ENCODE peak calls at places on chromosomes 4 and X, in four cellular contexts. X is neuronal stem cell, N is astrocyte, D is RWPE1. L is an unnamed sample.
A peak's percentile ranks its signal among the peaks of the same experiment; 100 is the strongest.

GRCh38 chrX:153708415-153708814 is 15.8 kb downstream of the BCAP31 start:
- DNase-seq in X (no peak), N (peak; percentile 74), D (peak; percentile 68), L (peak; percentile 73)

GRCh38 chr4:78220283-78220682 is 163.2 kb downstream of the FRAS1 start:
- DNase-seq in X (no peak), N (no peak), D (no peak), L (no peak)

GRCh38 chrX:13835825-13836224 is 18.9 kb upstream of the GPM6B start:
- DNase-seq in X (no peak), N (no peak), D (no peak), L (no peak)

GRCh38 chr4:81606796-81607550 is 135.3 kb upstream of the RASGEF1B start:
- DNase-seq in X (no peak), N (no peak), D (peak; percentile 8), L (no peak)

GRCh38 chr4:77893451-77893850 is 30.8 kb downstream of the MRPL1 start:
- DNase-seq in X (no peak), N (no peak), D (no peak), L (no peak)

GRCh38 chr4:123528501-123529277 is 132.1 kb downstream of the SPRY1 start:
- DNase-seq in X (no peak), N (no peak), D (no peak), L (no peak)

GRCh38 chr4:113756005-113756410 is 5.5 kb downstream of the CAMK2D start:
- DNase-seq in X (no peak), N (peak; percentile 89), D (peak; percentile 40), L (peak; percentile 11)

GRCh38 chr4:7661066-7661748 is 226.5 kb upstream of the PSAPL1 start:
- DNase-seq in X (no peak), N (no peak), D (no peak), L (no peak)

GRCh38 chrX:44903842-44904530 is 31.0 kb downstream of the KDM6A start:
- DNase-seq in X (no peak), N (no peak), D (no peak), L (no peak)

GRCh38 chr4:104964387-104965175 is 182.1 kb upstream of the TET2 start:
- DNase-seq in X (no peak), N (no peak), D (no peak), L (no peak)

GRCh38 chr4:186622788-186623464 is 67.6 kb upstream of the MTNR1A start:
- DNase-seq in X (no peak), N (peak; percentile 80), D (peak; percentile 30), L (no peak)

GRCh38 chr4:73434311-73434710 is 1.7 kb upstream of the AFP start:
- DNase-seq in X (no peak), N (no peak), D (peak; percentile 20), L (peak; percentile 65)

GRCh38 chr4:122584517-122584916 is 36.3 kb downstream of the IL21 start:
- DNase-seq in X (no peak), N (peak; percentile 81), D (peak; percentile 49), L (no peak)

GRCh38 chrX:131187234-131187633 is 101.9 kb downstream of the IGSF1 start:
- DNase-seq in X (no peak), N (no peak), D (no peak), L (peak; percentile 14)

GRCh38 chr4:8419222-8420041 is 21.1 kb downstream of the ACOX3 start:
- DNase-seq in X (no peak), N (peak; percentile 58), D (no peak), L (no peak)

GRCh38 chrX:136910565-136911040 is 30.1 kb upstream of the RBMX start:
- DNase-seq in X (no peak), N (peak; percentile 24), D (no peak), L (no peak)

GRCh38 chr4:161714022-161714751 is 449.6 kb downstream of the FSTL5 start:
- DNase-seq in X (peak; percentile 0), N (peak; percentile 89), D (peak; percentile 70), L (no peak)

GRCh38 chr4:142272452-142272851 is 573.6 kb downstream of the INPP4B start:
- DNase-seq in X (no peak), N (no peak), D (no peak), L (no peak)

GRCh38 chr4:177393236-177393635 is 49.0 kb downstream of the AGA start:
- DNase-seq in X (no peak), N (no peak), D (no peak), L (no peak)

GRCh38 chr4:41602886-41603503 is 65.0 kb downstream of the LIMCH1 start:
- DNase-seq in X (no peak), N (no peak), D (no peak), L (no peak)

GRCh38 chr4:168654206-168655174 is 157.6 kb downstream of the PALLD start:
- DNase-seq in X (no peak), N (no peak), D (peak; percentile 39), L (peak; percentile 37)

GRCh38 chrX:33183366-33183765 is 28.0 kb downstream of the DMD start:
- DNase-seq in X (no peak), N (peak; percentile 8), D (no peak), L (peak; percentile 28)

GRCh38 chr4:151472297-151472696 is 63.3 kb downstream of the FHIP1A start:
- DNase-seq in X (no peak), N (no peak), D (no peak), L (no peak)

GRCh38 chr4:80005863-80006262 is 67.2 kb downstream of the ANTXR2 start:
- DNase-seq in X (no peak), N (peak; percentile 46), D (peak; percentile 58), L (no peak)

GRCh38 chrX:71955530-71956120 is 45.0 kb downstream of the NHSL2 start:
- DNase-seq in X (no peak), N (no peak), D (no peak), L (no peak)

GRCh38 chrX:5632887-5633286 is 595.8 kb downstream of the NLGN4X start:
- DNase-seq in X (no peak), N (no peak), D (no peak), L (no peak)

GRCh38 chr4:52576326-52576725 is 82.8 kb downstream of the USP46 start:
- DNase-seq in X (no peak), N (no peak), D (no peak), L (no peak)

GRCh38 chr4:140851032-140851636 is 94.9 kb upstream of the TBC1D9 start:
- DNase-seq in X (peak; percentile 75), N (peak; percentile 27), D (peak; percentile 64), L (peak; percentile 84)

DNA sequence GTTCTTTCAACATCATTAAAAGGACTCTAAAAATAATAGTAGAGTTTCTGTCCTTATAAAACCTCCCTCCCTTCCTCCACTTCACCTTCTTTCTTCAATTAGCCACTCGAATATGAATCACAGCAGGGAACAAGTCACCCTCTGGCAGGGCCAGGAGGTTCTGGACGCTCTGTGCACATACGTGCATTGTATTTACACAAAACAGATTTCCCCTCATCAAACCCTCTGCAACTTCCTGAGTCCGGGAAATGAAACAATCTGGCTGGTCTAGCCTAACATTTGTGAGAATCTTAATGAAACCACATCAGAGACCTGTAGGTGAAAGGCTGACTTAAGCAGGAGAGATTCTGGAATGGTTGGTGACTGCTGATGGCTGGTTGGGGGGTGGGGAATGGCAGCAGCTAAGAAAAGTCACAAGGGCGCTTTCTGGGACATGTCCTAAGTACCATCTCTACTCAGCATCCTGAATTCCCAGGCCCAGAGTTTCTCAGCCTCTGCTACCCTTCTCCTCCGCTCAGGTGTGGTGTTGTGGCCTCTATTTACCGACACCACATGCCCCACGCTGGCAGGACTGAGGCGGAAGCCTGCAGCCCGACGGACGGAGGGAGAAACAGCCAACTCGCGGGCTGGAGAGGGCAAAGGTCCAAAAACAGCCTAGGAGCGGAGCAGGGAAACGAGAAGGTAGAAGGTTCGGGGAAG is 1.0 kb downstream of the ZDHHC9 start:
- DNase-seq in X (no peak), N (peak; percentile 40), D (no peak), L (peak; percentile 30)
- H3K27ac ChIP-seq in X (no peak overlapping the region), N (peak overlapping the region; percentile 52), D (peak overlapping the region; percentile 75), L (no peak overlapping the region)

DNA sequence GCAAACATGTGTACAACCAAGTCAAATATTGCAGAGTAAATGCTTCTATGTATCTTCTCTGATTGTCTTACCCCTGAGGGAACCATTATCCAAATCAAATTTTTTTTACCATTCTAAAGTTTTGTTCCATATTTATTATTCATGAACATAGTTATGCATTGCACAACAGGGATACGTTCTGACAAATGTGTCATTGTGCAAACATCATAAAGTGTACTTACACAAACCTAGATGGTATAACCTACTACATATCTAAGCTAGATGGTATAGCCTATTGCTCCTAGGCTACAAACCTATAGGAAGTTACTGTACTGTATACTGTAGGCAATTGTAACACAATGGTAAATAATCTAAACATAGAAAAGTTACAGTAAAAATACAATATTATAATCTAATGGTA is 23.4 kb downstream of the BEX3 start:
- DNase-seq in X (no peak), N (no peak), D (no peak), L (no peak)
- H3K27ac ChIP-seq in X (no peak overlapping the region), N (no peak overlapping the region), D (no peak overlapping the region), L (no peak overlapping the region)

DNA sequence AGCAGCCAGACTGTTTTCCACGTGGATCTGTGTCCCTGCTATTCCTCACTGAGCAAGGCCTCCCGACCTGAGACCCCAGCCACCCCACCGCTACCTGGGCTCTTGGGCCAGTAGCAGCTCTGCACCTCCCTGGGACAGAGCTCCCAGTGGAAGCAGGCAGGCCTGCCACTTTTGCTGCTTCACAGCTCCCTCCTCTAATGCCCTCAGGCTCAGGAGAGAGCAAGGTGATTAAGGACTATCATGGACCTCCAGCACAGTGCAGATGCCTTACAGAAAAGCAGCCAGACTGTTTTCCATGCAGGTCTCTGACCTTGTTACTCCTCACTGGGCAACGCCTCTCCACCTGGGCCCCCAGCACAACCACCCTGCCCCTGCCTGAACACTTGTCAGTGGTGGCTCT is 37.0 kb downstream of the AWAT2 start:
- DNase-seq in X (no peak), N (no peak), D (no peak), L (no peak)
- H3K27ac ChIP-seq in X (no peak overlapping the region), N (no peak overlapping the region), D (no peak overlapping the region), L (no peak overlapping the region)

GRCh38 chrX:19684265-19684664 is 169.0 kb upstream of the MAP3K15 start:
- DNase-seq in X (no peak), N (no peak), D (no peak), L (no peak)

GRCh38 chrX:19686876-19687275 is 171.6 kb upstream of the MAP3K15 start:
- DNase-seq in X (no peak), N (no peak), D (no peak), L (no peak)

GRCh38 chrX:19682712-19683331 is 167.5 kb upstream of the MAP3K15 start:
- DNase-seq in X (peak; percentile 3), N (peak; percentile 92), D (no peak), L (peak; percentile 53)

GRCh38 chrX:19683358-19683757 is 168.1 kb upstream of the MAP3K15 start:
- DNase-seq in X (no peak), N (no peak), D (no peak), L (no peak)

GRCh38 chrX:19683817-19684216 is 168.5 kb upstream of the MAP3K15 start:
- DNase-seq in X (no peak), N (no peak), D (no peak), L (no peak)
- H3K27ac ChIP-seq in X (no peak overlapping the region), N (peak overlapping the region; percentile 90), D (no peak overlapping the region), L (no peak overlapping the region)

L was measured in GM23338.